ENCODE peak calls at places on chromosome 1, in six cellular contexts. One of them, this sample, is unnamed.

GRCh38 chr1:244330318-244330625 is 121.4 kb downstream of the ADSS2 start:
- DNase-seq in SK-N-SH: no peak
- DNase-seq in MM.1S: no peak
- DNase-seq in neural progenitor cell: no peak
- DNase-seq in HCT116: no peak
- DNase-seq in PC-3: no peak
- DNase-seq in this sample: no peak

GRCh38 chr1:231236131-231236571 is 4.9 kb upstream of the GNPAT start:
- DNase-seq in SK-N-SH: no peak
- DNase-seq in HCT116: no peak
- DNase-seq in neural progenitor cell: no peak
- DNase-seq in MM.1S: no peak
- DNase-seq in PC-3: no peak
- DNase-seq in this sample: peak; percentile 10

GRCh38 chr1:235657747-235658526 is 8.4 kb upstream of the GNG4 start:
- DNase-seq in HCT116: no peak
- DNase-seq in neural progenitor cell: no peak
- DNase-seq in PC-3: no peak
- DNase-seq in SK-N-SH: no peak
- DNase-seq in MM.1S: no peak
- DNase-seq in this sample: no peak

GRCh38 chr1:168386949-168387586 is 106.4 kb downstream of the TBX19 start:
- DNase-seq in neural progenitor cell: peak; percentile 68
- DNase-seq in MM.1S: peak; percentile 75
- DNase-seq in HCT116: peak; percentile 64
- DNase-seq in PC-3: peak; percentile 59
- DNase-seq in SK-N-SH: peak; percentile 58
- DNase-seq in this sample: peak; percentile 41

GRCh38 chr1:4176841-4177240 is 276.8 kb upstream of the C1orf174 start:
- DNase-seq in HCT116: no peak
- DNase-seq in MM.1S: peak; percentile 28
- DNase-seq in PC-3: no peak
- DNase-seq in SK-N-SH: no peak
- DNase-seq in neural progenitor cell: no peak
- DNase-seq in this sample: no peak

GRCh38 chr1:13703558-13704485 is 3.8 kb downstream of the PRDM2 start:
- DNase-seq in PC-3: no peak
- DNase-seq in HCT116: no peak
- DNase-seq in neural progenitor cell: no peak
- DNase-seq in SK-N-SH: no peak
- DNase-seq in MM.1S: no peak
- DNase-seq in this sample: no peak

GRCh38 chr1:167517535-167518330 is 596 bp downstream of the CD247 start:
- DNase-seq in MM.1S: no peak
- DNase-seq in PC-3: peak; percentile 34
- DNase-seq in HCT116: no peak
- DNase-seq in neural progenitor cell: no peak
- DNase-seq in SK-N-SH: no peak
- DNase-seq in this sample: peak; percentile 30

GRCh38 chr1:26471498-26472329 is 526 bp upstream of the HMGN2 start:
- DNase-seq in HCT116: peak; percentile 31
- DNase-seq in MM.1S: peak; percentile 45
- DNase-seq in PC-3: peak; percentile 59
- DNase-seq in neural progenitor cell: peak; percentile 90
- DNase-seq in SK-N-SH: peak; percentile 51
- DNase-seq in this sample: peak; percentile 90

GRCh38 chr1:230866171-230866811 is 2.0 kb downstream of the C1orf198 start:
- DNase-seq in SK-N-SH: no peak
- DNase-seq in HCT116: no peak
- DNase-seq in MM.1S: no peak
- DNase-seq in neural progenitor cell: no peak
- DNase-seq in PC-3: no peak
- DNase-seq in this sample: peak; percentile 78

GRCh38 chr1:25784575-25785051 is 15.4 kb upstream of the SELENON start:
- DNase-seq in neural progenitor cell: no peak
- DNase-seq in PC-3: no peak
- DNase-seq in HCT116: no peak
- DNase-seq in MM.1S: no peak
- DNase-seq in SK-N-SH: peak; percentile 64
- DNase-seq in this sample: peak; percentile 13

GRCh38 chr1:11525151-11525505 is 46.2 kb downstream of the DISP3 start:
- DNase-seq in neural progenitor cell: no peak
- DNase-seq in MM.1S: no peak
- DNase-seq in PC-3: no peak
- DNase-seq in SK-N-SH: no peak
- DNase-seq in HCT116: no peak
- DNase-seq in this sample: no peak

GRCh38 chr1:89254658-89255287 is 17.9 kb downstream of the GBP5 start:
- DNase-seq in PC-3: no peak
- DNase-seq in HCT116: no peak
- DNase-seq in MM.1S: no peak
- DNase-seq in SK-N-SH: no peak
- DNase-seq in neural progenitor cell: no peak
- DNase-seq in this sample: no peak

DNA sequence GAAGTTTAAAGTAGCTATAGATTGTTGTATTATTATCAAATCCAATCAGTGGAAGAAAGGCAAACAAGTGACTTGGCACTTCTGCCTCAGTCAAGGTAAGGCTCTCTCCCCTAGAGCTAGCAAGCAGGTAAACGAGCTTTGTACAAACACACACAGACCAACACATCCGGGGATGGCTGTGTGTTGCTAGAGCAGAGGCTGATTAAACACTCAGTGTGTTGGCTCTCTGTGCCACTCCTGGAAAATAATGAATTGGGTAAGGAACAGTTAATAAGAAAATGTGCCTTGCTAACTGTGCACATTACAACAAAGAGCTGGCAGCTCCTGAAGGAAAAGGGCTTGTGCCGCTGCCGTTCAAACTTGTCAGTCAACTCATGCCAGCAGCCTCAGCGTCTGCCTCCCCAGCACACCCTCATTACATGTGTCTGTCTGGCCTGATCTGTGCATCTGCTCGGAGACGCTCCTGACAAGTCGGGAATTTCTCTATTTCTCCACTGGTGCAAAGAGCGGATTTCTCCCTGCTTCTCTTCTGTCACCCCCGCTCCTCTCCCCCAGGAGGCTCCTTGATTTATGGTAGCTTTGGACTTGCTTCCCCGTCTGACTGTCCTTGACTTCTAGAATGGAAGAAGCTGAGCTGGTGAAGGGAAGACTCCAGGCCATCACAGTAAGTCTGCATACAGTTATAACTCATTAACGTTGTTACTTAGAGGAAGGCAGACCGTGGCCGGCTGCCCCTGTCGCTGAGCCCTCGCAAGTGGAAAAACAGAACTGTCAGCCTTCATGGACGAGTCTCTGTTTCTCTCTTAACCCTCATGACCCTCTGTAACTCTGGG is at the start of gene PALMD:
- DNase-seq in neural progenitor cell: peak; percentile 19
- DNase-seq in PC-3: peak; percentile 60
- DNase-seq in SK-N-SH: peak; percentile 44
- DNase-seq in MM.1S: no peak
- DNase-seq in HCT116: no peak
- DNase-seq in this sample: peak; percentile 42
- TF ChIP-seq EZH2phosphoT487 in neural progenitor cell: no peak
- TF ChIP-seq EZH2phosphoT487 in PC-3: no peak
- TF ChIP-seq EZH2phosphoT487 in SK-N-SH: no peak
- TF ChIP-seq EZH2phosphoT487 in MM.1S: no peak
- TF ChIP-seq EZH2phosphoT487 in HCT116: no peak
- TF ChIP-seq EZH2phosphoT487 in this sample: no peak

DNA sequence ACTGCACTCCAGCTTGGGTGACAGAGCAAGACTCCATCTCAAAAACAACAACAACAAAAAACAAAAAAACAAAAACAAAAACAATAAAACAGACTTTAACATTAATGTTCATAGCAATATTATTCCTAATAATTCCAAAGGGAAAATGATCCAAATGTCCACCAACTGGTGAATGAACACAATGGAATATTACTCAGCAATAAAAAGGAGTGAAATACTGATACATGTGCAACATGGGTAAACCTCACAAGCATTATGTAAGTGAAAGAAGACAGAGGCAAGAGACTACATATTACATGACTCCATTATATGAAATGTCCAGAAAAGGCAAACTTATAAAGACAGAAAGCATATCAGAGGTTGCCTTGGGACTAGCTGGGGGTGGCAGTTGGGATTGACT is 6.1 kb upstream of the TTF2 start:
- DNase-seq in neural progenitor cell: no peak
- DNase-seq in HCT116: no peak
- DNase-seq in MM.1S: no peak
- DNase-seq in SK-N-SH: no peak
- DNase-seq in PC-3: no peak
- DNase-seq in this sample: no peak
- H3K4me1 ChIP-seq in neural progenitor cell: peaks cover 13% of the 10 kb centered on the region
- H3K4me1 ChIP-seq in HCT116: peaks cover 4% of the 10 kb centered on the region
- H3K4me1 ChIP-seq in MM.1S: no peaks in the 10 kb centered on the region
- H3K4me1 ChIP-seq in SK-N-SH: no peaks in the 10 kb centered on the region
- H3K4me1 ChIP-seq in PC-3: peaks cover 9% of the 10 kb centered on the region
- H3K4me1 ChIP-seq in this sample: no peaks in the 10 kb centered on the region

DNA sequence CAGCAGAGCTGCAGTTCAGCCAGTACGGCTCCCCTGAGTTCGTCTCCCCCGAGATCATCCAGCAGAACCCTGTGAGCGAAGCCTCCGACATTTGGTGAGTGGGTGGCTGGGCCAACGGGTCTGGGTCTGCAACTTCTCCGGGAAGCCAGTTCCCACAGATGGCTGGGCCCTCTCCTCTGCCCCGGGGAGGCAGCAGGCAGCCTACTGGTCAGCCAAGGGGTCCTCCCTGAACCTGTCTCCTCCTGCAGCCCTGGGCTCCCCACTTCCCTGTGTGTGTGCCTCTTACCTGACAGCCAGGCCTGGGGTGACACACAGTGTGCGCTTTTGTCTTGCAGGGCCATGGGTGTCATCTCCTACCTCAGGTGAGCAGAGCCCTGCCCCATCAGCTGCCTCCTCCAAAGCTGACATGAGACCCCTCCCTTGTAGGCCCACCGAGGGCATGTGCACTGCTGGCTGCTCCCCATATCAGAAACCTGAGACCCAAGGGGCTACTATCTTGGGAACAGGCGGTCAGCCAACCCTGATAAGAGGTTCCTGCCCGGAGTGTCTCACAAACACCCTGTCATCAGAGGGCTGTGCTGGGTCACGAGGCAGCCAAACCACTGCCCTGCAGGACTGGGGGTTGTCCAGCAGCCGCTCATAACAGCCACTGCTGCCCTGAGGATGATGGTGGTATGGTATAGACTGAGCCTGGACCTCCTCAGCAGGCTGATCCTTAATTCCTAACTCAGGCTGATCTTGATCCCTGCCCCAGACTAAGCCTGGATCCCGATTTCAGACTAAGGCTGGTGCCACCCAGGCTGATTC is 37.6 kb downstream of the TRIM11 start:
- DNase-seq in neural progenitor cell: no peak
- DNase-seq in MM.1S: no peak
- DNase-seq in PC-3: no peak
- DNase-seq in SK-N-SH: no peak
- DNase-seq in HCT116: no peak
- DNase-seq in this sample: no peak
- TF ChIP-seq EZH2phosphoT487 in neural progenitor cell: no peak
- TF ChIP-seq EZH2phosphoT487 in MM.1S: no peak
- TF ChIP-seq EZH2phosphoT487 in PC-3: no peak
- TF ChIP-seq EZH2phosphoT487 in SK-N-SH: no peak
- TF ChIP-seq EZH2phosphoT487 in HCT116: no peak
- TF ChIP-seq EZH2phosphoT487 in this sample: no peak

GRCh38 chr1:165424454-165425283 is 20.3 kb downstream of the RXRG start:
- DNase-seq in PC-3: no peak
- DNase-seq in HCT116: no peak
- DNase-seq in SK-N-SH: no peak
- DNase-seq in MM.1S: peak; percentile 80
- DNase-seq in neural progenitor cell: no peak
- DNase-seq in this sample: peak; percentile 15
- H3K4me1 ChIP-seq in PC-3: no peaks in the 10 kb centered on the region
- H3K4me1 ChIP-seq in HCT116: no peaks in the 10 kb centered on the region
- H3K4me1 ChIP-seq in SK-N-SH: no peaks in the 10 kb centered on the region
- H3K4me1 ChIP-seq in MM.1S: peaks cover 18% of the 10 kb centered on the region
- H3K4me1 ChIP-seq in neural progenitor cell: no peaks in the 10 kb centered on the region
- H3K4me1 ChIP-seq in this sample: no peaks in the 10 kb centered on the region

DNA sequence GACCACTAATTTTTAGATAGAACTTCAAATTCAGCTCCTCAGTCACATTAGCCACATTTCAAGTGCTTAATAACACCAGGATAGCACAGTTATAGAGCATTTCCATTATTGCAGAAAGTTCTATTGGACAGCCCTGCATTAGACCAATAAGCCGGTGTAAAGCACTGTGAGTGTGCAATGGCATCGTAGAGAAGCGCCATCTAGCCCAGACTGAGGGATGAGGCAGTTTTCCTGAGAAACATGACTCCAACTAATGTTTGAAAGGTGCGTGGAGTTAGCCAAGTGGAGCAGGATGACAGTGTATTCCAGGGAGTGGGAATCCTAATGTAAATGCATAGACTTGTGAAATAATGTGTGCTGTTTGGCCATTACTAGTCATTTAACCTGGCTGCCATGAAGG is 7.7 kb downstream of the RPE65 start:
- DNase-seq in PC-3: peak; percentile 19
- DNase-seq in neural progenitor cell: peak; percentile 7
- DNase-seq in SK-N-SH: no peak
- DNase-seq in MM.1S: no peak
- DNase-seq in HCT116: no peak
- DNase-seq in this sample: no peak
- TF ChIP-seq EZH2phosphoT487 in PC-3: no peak
- TF ChIP-seq EZH2phosphoT487 in neural progenitor cell: no peak
- TF ChIP-seq EZH2phosphoT487 in SK-N-SH: no peak
- TF ChIP-seq EZH2phosphoT487 in MM.1S: no peak
- TF ChIP-seq EZH2phosphoT487 in HCT116: no peak
- TF ChIP-seq EZH2phosphoT487 in this sample: no peak

GRCh38 chr1:201773764-201774163 is 55.2 kb upstream of the IPO9 start:
- DNase-seq in MM.1S: no peak
- DNase-seq in PC-3: peak; percentile 11
- DNase-seq in HCT116: no peak
- DNase-seq in SK-N-SH: no peak
- DNase-seq in neural progenitor cell: no peak
- DNase-seq in this sample: no peak

GRCh38 chr1:201769072-201769471 is 59.9 kb upstream of the IPO9 start:
- DNase-seq in SK-N-SH: no peak
- DNase-seq in PC-3: no peak
- DNase-seq in neural progenitor cell: no peak
- DNase-seq in HCT116: no peak
- DNase-seq in MM.1S: no peak
- DNase-seq in this sample: no peak

GRCh38 chr1:201769966-201770365 is 59.0 kb upstream of the IPO9 start:
- DNase-seq in neural progenitor cell: no peak
- DNase-seq in HCT116: no peak
- DNase-seq in MM.1S: no peak
- DNase-seq in PC-3: no peak
- DNase-seq in SK-N-SH: no peak
- DNase-seq in this sample: peak; percentile 93

GRCh38 chr1:201772178-201772577 is 56.8 kb upstream of the IPO9 start:
- DNase-seq in SK-N-SH: no peak
- DNase-seq in HCT116: no peak
- DNase-seq in PC-3: no peak
- DNase-seq in neural progenitor cell: no peak
- DNase-seq in MM.1S: no peak
- DNase-seq in this sample: no peak

DNA sequence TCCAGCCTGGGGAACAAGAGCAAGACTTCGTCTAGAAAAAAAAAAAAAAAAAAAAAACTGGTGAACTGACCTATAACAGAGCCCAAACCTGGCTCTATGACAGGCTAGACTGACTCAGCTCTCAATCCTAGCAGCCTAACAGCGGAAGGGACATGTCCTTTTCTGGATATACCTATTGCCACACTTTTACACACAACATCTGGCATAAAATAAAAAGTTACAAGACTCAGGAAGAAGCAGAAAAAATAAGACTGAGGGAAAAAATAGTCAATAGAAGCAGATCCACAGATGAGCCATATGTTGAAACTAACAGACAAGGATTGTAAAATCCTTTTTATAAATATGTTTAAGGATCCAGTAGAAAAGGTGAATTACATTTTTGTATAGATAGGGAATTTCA is 57.5 kb upstream of the IPO9 start:
- DNase-seq in neural progenitor cell: no peak
- DNase-seq in PC-3: no peak
- DNase-seq in HCT116: no peak
- DNase-seq in SK-N-SH: no peak
- DNase-seq in MM.1S: no peak
- DNase-seq in this sample: peak; percentile 77
- H3K4me1 ChIP-seq in neural progenitor cell: peaks cover 8% of the 10 kb centered on the region
- H3K4me1 ChIP-seq in PC-3: peaks cover 1% of the 10 kb centered on the region
- H3K4me1 ChIP-seq in HCT116: no peaks in the 10 kb centered on the region
- H3K4me1 ChIP-seq in SK-N-SH: peaks cover 44% of the 10 kb centered on the region
- H3K4me1 ChIP-seq in MM.1S: no peaks in the 10 kb centered on the region
- H3K4me1 ChIP-seq in this sample: peaks cover 89% of the 10 kb centered on the region

This sample was measured in GM23248.